ENCODE peak calls at places on chromosome 10, in nine cellular contexts. A, I, E, O, B, H, V, M and S are unnamed samples.

GRCh38 chr10:18229839-18230238 is 89.6 kb downstream of the CACNB2 start:
- DNase-seq in O (no peak), A (no peak), B (no peak), V (peak), H (no peak), I (no peak), M (no peak), E (no peak), S (no peak)

GRCh38 chr10:132141526-132142395 is 45.0 kb upstream of the DPYSL4 start:
- DNase-seq in M (no peak), V (no peak), B (no peak), A (no peak), I (no peak), E (peak), O (peak), H (no peak), S (no peak)

GRCh38 chr10:78335691-78336401 is 302.2 kb downstream of the RPS24 start:
- DNase-seq in E (peak), B (no peak), H (peak), A (no peak), M (no peak), O (no peak), I (no peak), V (peak), S (no peak)

GRCh38 chr10:31147220-31147608 is 115.5 kb upstream of the ZNF438 start:
- DNase-seq in I (no peak), O (no peak), B (no peak), V (peak), A (no peak), H (peak), E (no peak), M (no peak), S (no peak)

GRCh38 chr10:103772096-103772845 is 83.1 kb downstream of the SH3PXD2A start:
- DNase-seq in B (peak), V (peak), O (peak), M (peak), E (peak), H (peak), I (peak), A (no peak), S (peak)

GRCh38 chr10:56349611-56350010 is 11.4 kb downstream of the ZWINT start:
- DNase-seq in A (no peak), I (no peak), H (no peak), O (no peak), M (no peak), B (no peak), V (no peak), E (no peak), S (no peak)

GRCh38 chr10:36003031-36003600 is 361.0 kb upstream of the FZD8 start:
- DNase-seq in O (no peak), A (no peak), M (no peak), B (no peak), H (no peak), V (no peak), E (no peak), I (no peak), S (no peak)

GRCh38 chr10:31606841-31607240 is 287.8 kb downstream of the ZEB1 start:
- DNase-seq in M (no peak), E (no peak), O (no peak), H (no peak), A (no peak), I (no peak), V (no peak), B (no peak), S (no peak)

GRCh38 chr10:29501692-29502091 is 133.1 kb downstream of the SVIL start:
- DNase-seq in M (no peak), O (no peak), E (no peak), V (peak), I (no peak), B (no peak), H (peak), A (no peak), S (no peak)

GRCh38 chr10:59435707-59436106 is 73.4 kb upstream of the FAM13C start:
- DNase-seq in O (no peak), V (no peak), E (no peak), H (no peak), I (no peak), A (no peak), M (no peak), B (no peak), S (no peak)

GRCh38 chr10:65194555-65194954 is 1673.4 kb downstream of the REEP3 start:
- DNase-seq in E (no peak), O (no peak), B (no peak), M (no peak), H (no peak), A (no peak), I (no peak), V (no peak), S (no peak)

GRCh38 chr10:8174762-8175161 is 120.3 kb downstream of the GATA3 start:
- DNase-seq in A (no peak), O (no peak), I (no peak), E (no peak), M (peak), V (no peak), B (no peak), H (no peak), S (no peak)

GRCh38 chr10:113434315-113434714 is 118.5 kb upstream of the HABP2 start:
- DNase-seq in H (no peak), M (no peak), B (no peak), O (no peak), V (no peak), A (no peak), I (no peak), E (no peak), S (no peak)

GRCh38 chr10:5532618-5533097 is 7.9 kb downstream of the CALML3 start:
- DNase-seq in B (no peak), V (no peak), M (no peak), A (no peak), E (no peak), O (no peak), H (no peak), I (no peak), S (no peak)

GRCh38 chr10:91467114-91467513 is 57.0 kb downstream of the HECTD2 start:
- DNase-seq in A (no peak), E (peak), I (no peak), O (no peak), B (no peak), M (no peak), H (no peak), V (peak), S (no peak)

GRCh38 chr10:128180843-128181242 is 54.6 kb upstream of the MKI67 start:
- DNase-seq in B (no peak), V (no peak), A (no peak), M (no peak), H (no peak), I (peak), O (no peak), E (no peak), S (no peak)

GRCh38 chr10:114117728-114118127 is 56.3 kb downstream of the CCDC186 start:
- DNase-seq in E (no peak), I (no peak), B (no peak), M (no peak), A (no peak), H (no peak), O (no peak), V (no peak), S (no peak)

GRCh38 chr10:119315128-119316001 is 108.0 kb downstream of the GRK5 start:
- DNase-seq in B (no peak), A (peak), O (no peak), M (peak), E (peak), I (peak), H (peak), V (peak), S (peak)

GRCh38 chr10:22850541-22850940 is 77.3 kb upstream of the ARMC3 start:
- DNase-seq in E (no peak), I (no peak), O (no peak), A (no peak), V (no peak), M (no peak), B (no peak), H (no peak), S (no peak)